ENCODE peak calls at places on chromosome 16, in nine cellular contexts. X is right lobe of liver, O is kidney epithelial cell, Q is cardiac muscle cell, T is AG10803, Y is Calu3, V is heart right ventricle, B is AG09309, W is fibroblast of villous mesenchyme. F is an unnamed sample.

GRCh38 chr16:79402356-79402755 is 198.2 kb downstream of the MAF start:
- DNase-seq in V (no peak), Y (peak), W (no peak), X (peak), T (no peak), B (no peak), O (no peak), Q (no peak), F (no peak)

GRCh38 chr16:31350275-31351005 is 4.5 kb upstream of the ITGAX start:
- DNase-seq in V (no peak), B (no peak), T (no peak), X (no peak), O (no peak), W (no peak), Y (no peak), Q (no peak), F (no peak)

GRCh38 chr16:87526238-87526947 is 33.6 kb upstream of the ZCCHC14 start:
- DNase-seq in T (no peak), Q (no peak), W (no peak), X (no peak), V (no peak), O (no peak), B (no peak), Y (no peak), F (no peak)

GRCh38 chr16:54424043-54424451 is 137.5 kb upstream of the IRX3 start:
- DNase-seq in O (no peak), X (no peak), T (no peak), B (no peak), Q (no peak), W (no peak), Y (no peak), V (no peak), F (no peak)

GRCh38 chr16:30950516-30951073 is 1.7 kb downstream of the ORAI3 start:
- DNase-seq in B (no peak), Q (no peak), X (no peak), V (no peak), T (no peak), W (no peak), Y (no peak), O (no peak), F (no peak)

GRCh38 chr16:57262841-57263584 is 18.0 kb downstream of the ARL2BP start:
- DNase-seq in Q (no peak), Y (no peak), O (no peak), T (no peak), B (no peak), V (no peak), X (no peak), W (no peak), F (no peak)

GRCh38 chr16:81778861-81779539 is at the start of gene PLCG2:
- DNase-seq in V (peak), B (no peak), Y (peak), O (no peak), Q (peak), T (no peak), W (peak), X (peak), F (no peak)

GRCh38 chr16:85611455-85612190 is 1.5 kb upstream of the GSE1 start:
- DNase-seq in B (peak), X (peak), Y (peak), Q (peak), V (peak), W (peak), O (no peak), T (peak), F (peak)

GRCh38 chr16:4674926-4675530 is 18.3 kb upstream of the NUDT16L1 start:
- DNase-seq in Q (no peak), O (no peak), T (no peak), B (no peak), Y (no peak), W (no peak), V (no peak), X (no peak), F (no peak)

GRCh38 chr16:86732621-86733297 is 154.4 kb downstream of the FOXL1 start:
- DNase-seq in V (no peak), Y (no peak), Q (peak), B (no peak), X (no peak), O (no peak), W (peak), T (peak), F (peak)

GRCh38 chr16:1787322-1788094 is 4.7 kb downstream of the NUBP2 start:
- DNase-seq in W (no peak), X (peak), T (no peak), Q (no peak), V (peak), B (no peak), O (no peak), Y (no peak), F (no peak)

GRCh38 chr16:72913551-72913950 is 134.4 kb downstream of the ZFHX3 start:
- DNase-seq in T (no peak), Y (no peak), X (no peak), W (peak), B (no peak), O (no peak), V (no peak), Q (no peak), F (no peak)

DNA sequence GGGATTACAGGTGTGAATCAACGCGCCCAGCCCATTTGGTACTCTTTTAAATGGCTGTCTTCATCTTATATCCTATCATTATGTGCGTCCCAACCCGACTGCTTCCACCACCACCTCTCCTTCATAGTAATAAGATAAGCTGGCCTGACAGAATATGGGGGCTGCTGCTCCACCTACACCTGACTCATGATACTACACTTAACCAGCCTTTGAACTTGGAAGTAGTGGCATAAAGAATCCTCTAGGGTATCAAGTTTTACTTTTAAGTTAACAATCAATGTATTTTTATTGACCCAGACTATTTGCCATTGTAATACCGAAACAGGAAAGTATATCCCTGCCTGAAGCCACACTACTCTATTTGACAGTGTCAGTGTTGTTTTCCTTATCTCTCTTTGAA is 18.8 kb downstream of the PDZD9 start:
- DNase-seq in X (no peak), Q (no peak), W (no peak), B (no peak), O (no peak), Y (no peak), V (no peak), T (no peak), F (no peak)
- TF ChIP-seq CTCF in X (no peak), Q (no peak), W (no peak), B (no peak), O (no peak), Y (no peak), V (no peak), T (no peak), F (peak)

GRCh38 chr16:49557070-49557446 is 183.5 kb downstream of the C16orf78 start:
- DNase-seq in O (no peak), Q (peak), T (no peak), W (no peak), Y (no peak), V (no peak), B (no peak), X (no peak), F (no peak)

GRCh38 chr16:49560018-49560830 is 186.6 kb downstream of the C16orf78 start:
- DNase-seq in X (no peak), Q (no peak), O (no peak), B (peak), V (peak), Y (no peak), W (no peak), T (no peak), F (no peak)

GRCh38 chr16:49556252-49557069 is 182.9 kb downstream of the C16orf78 start:
- DNase-seq in Y (no peak), T (peak), B (no peak), Q (peak), X (no peak), V (no peak), W (peak), O (no peak), F (no peak)

GRCh38 chr16:49559242-49559641 is 185.6 kb downstream of the C16orf78 start:
- DNase-seq in B (no peak), O (no peak), Q (no peak), W (no peak), V (no peak), X (no peak), Y (no peak), T (no peak), F (no peak)

DNA sequence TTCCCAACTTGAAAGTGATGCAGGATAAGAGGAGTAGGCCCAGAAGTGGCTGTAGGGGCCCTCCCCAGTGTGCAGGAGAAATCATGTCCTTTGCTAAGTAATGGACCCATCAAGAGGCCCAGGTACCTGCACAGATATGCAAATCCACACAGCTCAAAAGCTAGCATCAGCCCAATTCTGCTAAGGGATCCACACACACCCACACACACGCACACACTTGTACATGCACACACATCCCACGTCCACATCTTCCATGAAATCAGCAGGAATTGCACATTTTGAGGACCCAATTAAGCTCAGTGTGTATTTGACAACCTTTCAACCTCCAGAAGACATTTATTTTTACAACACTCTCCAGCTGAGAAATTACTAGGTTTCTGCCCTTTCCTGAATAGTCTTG is 184.8 kb downstream of the C16orf78 start:
- DNase-seq in W (no peak), O (no peak), T (no peak), B (no peak), X (no peak), V (no peak), Q (no peak), Y (no peak), F (no peak)
- TF ChIP-seq CTCF in W (no peak), O (no peak), T (no peak), B (no peak), X (no peak), V (no peak), Q (no peak), Y (no peak), F (no peak)

GRCh38 chr16:67731071-67731810 is 12.1 kb upstream of the GFOD2 start:
- DNase-seq in T (no peak), Q (no peak), X (no peak), O (no peak), B (no peak), V (no peak), Y (no peak), W (no peak), F (no peak)
- TF ChIP-seq CTCF in T (no peak), Q (no peak), X (no peak), O (no peak), B (no peak), V (no peak), Y (no peak), W (no peak), F (no peak)

GRCh38 chr16:48235058-48235555 is 9.0 kb upstream of the LONP2 start:
- DNase-seq in Q (no peak), X (no peak), W (no peak), T (no peak), V (no peak), B (no peak), Y (no peak), O (no peak), F (no peak)

GRCh38 chr16:48235556-48236136 is 8.5 kb upstream of the LONP2 start:
- DNase-seq in V (no peak), X (peak), Q (no peak), W (peak), B (no peak), O (no peak), Y (no peak), T (no peak), F (no peak)

GRCh38 chr16:48232459-48233040 is 11.6 kb upstream of the LONP2 start:
- DNase-seq in X (no peak), T (no peak), O (no peak), W (no peak), Y (no peak), V (no peak), Q (no peak), B (no peak), F (no peak)

GRCh38 chr16:48236286-48236685 is 7.8 kb upstream of the LONP2 start:
- DNase-seq in Y (no peak), V (no peak), Q (no peak), W (no peak), X (no peak), B (no peak), T (no peak), O (no peak), F (no peak)

DNA sequence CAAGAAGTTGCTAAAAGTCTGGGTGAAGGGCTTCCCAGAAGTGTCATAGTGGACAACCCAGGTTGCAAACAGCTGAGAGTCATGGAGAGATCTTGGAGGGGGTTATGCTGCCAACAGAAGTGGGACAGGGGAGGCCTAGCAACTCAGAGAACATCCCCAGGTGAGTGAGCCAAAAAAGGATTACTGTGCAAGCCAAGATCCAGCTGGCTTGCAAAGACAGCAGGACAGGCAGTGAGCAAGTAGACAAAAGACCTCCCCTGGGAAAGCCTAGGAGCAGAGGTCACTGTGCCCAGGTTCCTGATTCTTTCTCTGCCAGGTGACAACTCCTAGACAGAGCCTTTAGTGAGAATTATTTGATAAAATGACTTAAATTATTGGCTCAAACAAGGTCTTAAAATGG is 9.5 kb upstream of the LONP2 start:
- DNase-seq in X (peak), W (no peak), V (no peak), Y (no peak), B (no peak), Q (no peak), T (no peak), O (no peak), F (no peak)
- TF ChIP-seq CTCF in X (no peak), W (no peak), V (no peak), Y (no peak), B (no peak), Q (no peak), T (no peak), O (no peak), F (no peak)

DNA sequence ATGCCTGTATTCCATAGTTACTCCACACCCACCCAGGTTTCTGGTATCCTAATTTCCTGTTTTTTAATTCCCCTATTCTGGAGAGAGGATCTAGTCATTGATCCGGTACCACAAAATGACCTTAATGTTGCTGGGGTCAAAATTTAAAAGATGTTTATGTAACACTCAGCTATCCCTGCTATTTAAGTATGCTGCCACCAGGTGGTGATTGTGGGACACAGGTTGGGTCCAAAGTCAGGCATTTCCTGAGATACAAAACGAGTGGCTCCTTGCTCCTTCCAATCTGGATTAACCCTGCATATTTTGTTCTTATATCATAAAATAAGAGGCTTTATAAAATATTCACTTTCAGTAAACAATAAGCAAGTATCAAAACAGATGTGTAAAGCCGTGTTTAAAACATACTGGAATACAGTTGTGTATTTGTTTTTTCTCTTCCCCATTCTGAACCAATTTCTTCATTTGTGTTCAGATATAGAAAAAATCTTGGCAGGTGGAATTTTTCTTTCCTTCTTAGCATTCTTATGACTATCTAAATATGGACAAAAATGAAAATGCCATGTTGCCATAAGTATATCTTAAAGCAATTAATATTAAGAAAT is 16.3 kb downstream of the HS3ST4 start:
- DNase-seq in B (no peak), X (no peak), T (no peak), V (no peak), W (no peak), Y (peak), Q (peak), O (no peak), F (no peak)
- TF ChIP-seq CTCF in B (peak), X (peak), T (peak), V (no peak), W (peak), Y (no peak), Q (no peak), O (peak), F (peak)

DNA sequence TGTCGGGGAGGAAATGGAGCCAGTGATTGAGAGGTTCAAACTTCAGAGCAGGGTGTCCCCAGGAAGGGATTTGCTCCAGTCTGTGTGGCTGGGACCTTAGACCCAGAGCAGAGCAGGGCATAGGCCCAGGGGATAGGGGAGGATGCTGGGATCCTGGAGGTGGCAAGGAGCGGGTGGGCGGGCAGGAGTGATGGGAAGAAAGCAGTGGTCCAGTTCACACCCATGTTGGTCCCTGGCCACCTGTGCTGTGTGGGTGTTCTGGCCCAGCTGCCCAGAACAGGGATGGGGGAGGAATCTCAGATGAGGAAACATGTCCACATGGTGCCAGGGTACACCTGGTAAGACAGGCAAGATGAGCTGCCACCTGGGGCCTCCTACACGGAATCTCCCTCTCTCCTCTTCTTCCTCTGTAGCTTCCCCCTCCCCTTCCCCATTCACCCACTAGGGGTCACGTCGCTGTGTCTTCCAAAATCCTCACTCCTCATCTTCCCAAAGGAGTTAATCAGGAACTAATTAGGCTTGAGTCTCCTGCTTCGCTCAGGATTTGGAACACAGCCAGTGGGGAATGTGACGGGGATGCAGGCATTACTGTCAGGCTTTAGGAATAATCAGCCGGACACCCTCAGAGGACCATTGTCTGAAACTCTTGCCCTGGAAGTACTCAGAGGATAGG is 2.3 kb downstream of the BEAN1 start:
- DNase-seq in B (no peak), Y (no peak), X (no peak), W (no peak), O (no peak), T (no peak), V (no peak), Q (no peak), F (no peak)
- TF ChIP-seq CTCF in B (no peak), Y (no peak), X (no peak), W (no peak), O (peak), T (peak), V (no peak), Q (no peak), F (peak)

GRCh38 chr16:67028555-67029248 is at the start of gene CBFB:
- DNase-seq in V (peak), W (peak), O (peak), B (peak), Q (peak), T (peak), X (peak), Y (peak), F (peak)
- TF ChIP-seq CTCF in V (no peak), W (peak), O (no peak), B (no peak), Q (no peak), T (peak), X (no peak), Y (peak), F (peak)

F was measured in HFFc6.